ENCODE peak calls at places on chromosomes 1 and 21, in eight cellular contexts. G is ELF-1; N is astrocyte of the spinal cord; D is coronary artery; H is progenitor cell of endocrine pancreas; S is activated CD4-positive, alpha-beta T cell treated with anti-CD3 and anti-CD28 coated beads, Interleukin-2, amount 10 ng/mL, durations not matched to agents 7 days and 5 days; J is endothelial cell; X is left ventricle myocardium superior. I is an unnamed sample.

GRCh38 chr1:33298623-33299277 is 22.1 kb downstream of the A3GALT2 start:
- DNase-seq in H (peak), G (peak), D (no peak), X (peak), J (peak), N (peak), S (peak), I (peak)

GRCh38 chr21:45016491-45017375 is 57.6 kb upstream of the ADARB1 start:
- DNase-seq in S (no peak), X (peak), H (no peak), N (no peak), G (no peak), J (no peak), D (no peak), I (no peak)

GRCh38 chr1:30634507-30634906 is 88.9 kb downstream of the MATN1 start:
- DNase-seq in X (no peak), S (no peak), H (no peak), G (no peak), D (no peak), N (no peak), J (no peak), I (no peak)

GRCh38 chr1:97277891-97278662 is 556.5 kb downstream of the PTBP2 start:
- DNase-seq in G (no peak), J (no peak), S (no peak), D (no peak), N (peak), H (no peak), X (no peak), I (no peak)

GRCh38 chr1:192920412-192920811 is 111.6 kb downstream of the RGS2 start:
- DNase-seq in D (no peak), X (no peak), S (no peak), G (no peak), J (no peak), H (no peak), N (no peak), I (no peak)

GRCh38 chr1:92909321-92909720 is 51.9 kb downstream of the DIPK1A start:
- DNase-seq in D (no peak), H (no peak), G (no peak), X (no peak), J (no peak), S (no peak), N (peak), I (no peak)

GRCh38 chr1:204506091-204506968 is 9.9 kb upstream of the MDM4 start:
- DNase-seq in H (peak), D (no peak), S (peak), G (peak), X (peak), N (peak), J (peak), I (peak)

GRCh38 chr1:212699839-212700596 is at the start of gene BATF3:
- DNase-seq in N (no peak), H (peak), D (peak), J (peak), X (peak), S (peak), G (no peak), I (peak)

GRCh38 chr21:38806153-38806941 is 618 bp downstream of the ETS2 start:
- DNase-seq in G (peak), J (peak), S (peak), D (peak), N (no peak), X (peak), H (peak), I (peak)

GRCh38 chr1:226603030-226603960 is 54.7 kb downstream of the STUM start:
- DNase-seq in H (no peak), X (peak), S (no peak), G (no peak), N (peak), D (no peak), J (no peak), I (no peak)

GRCh38 chr1:186033744-186034345 is 299.7 kb downstream of the HMCN1 start:
- DNase-seq in G (no peak), D (no peak), J (no peak), S (no peak), N (peak), H (no peak), X (no peak), I (no peak)

GRCh38 chr1:54806931-54807611 is 5.9 kb upstream of the TTC22 start:
- DNase-seq in X (no peak), S (peak), J (no peak), D (peak), G (no peak), N (no peak), H (no peak), I (peak)

I was measured in NB4.